ENCODE peak calls at places on chromosomes 13 and 19, in eight cellular contexts. One of them, this sample, is unnamed.

GRCh38 chr19:42175952-42176648 is 41.4 kb downstream of the DEDD2 start:
- DNase-seq in NCI-H510A treated with DMSO at 0.1 percent for 48 hours: peak; percentile 50
- DNase-seq in iris pigment epithelial cell: peak; percentile 36
- DNase-seq in germinal center: peak; percentile 33
- DNase-seq in NCI-H774: no peak
- DNase-seq in COR-L47: no peak
- DNase-seq in activated T-cell treated with anti-CD3 and anti-CD28 coated beads for 24 hours: no peak
- DNase-seq in stimulated activated CD4-positive, alpha-beta T cell treated with anti-CD3 and anti-CD28 coated beads, Interleukin-4, amount 100 ng/mL, for 1 hour: peak; percentile 19
- DNase-seq in this sample: no peak

GRCh38 chr19:16537111-16537510 is 5.1 kb downstream of the CHERP start:
- DNase-seq in NCI-H510A treated with DMSO at 0.1 percent for 48 hours: no peak
- DNase-seq in iris pigment epithelial cell: no peak
- DNase-seq in germinal center: no peak
- DNase-seq in NCI-H774: no peak
- DNase-seq in COR-L47: no peak
- DNase-seq in activated T-cell treated with anti-CD3 and anti-CD28 coated beads for 24 hours: no peak
- DNase-seq in stimulated activated CD4-positive, alpha-beta T cell treated with anti-CD3 and anti-CD28 coated beads, Interleukin-4, amount 100 ng/mL, for 1 hour: no peak
- DNase-seq in this sample: no peak

GRCh38 chr19:54014920-54015560 is 23.6 kb downstream of the CACNG6 start:
- DNase-seq in NCI-H510A treated with DMSO at 0.1 percent for 48 hours: no peak
- DNase-seq in iris pigment epithelial cell: no peak
- DNase-seq in germinal center: no peak
- DNase-seq in NCI-H774: no peak
- DNase-seq in COR-L47: no peak
- DNase-seq in activated T-cell treated with anti-CD3 and anti-CD28 coated beads for 24 hours: no peak
- DNase-seq in stimulated activated CD4-positive, alpha-beta T cell treated with anti-CD3 and anti-CD28 coated beads, Interleukin-4, amount 100 ng/mL, for 1 hour: no peak
- DNase-seq in this sample: no peak

GRCh38 chr13:99087954-99088491 is 110.2 kb upstream of the DOCK9 start:
- DNase-seq in NCI-H510A treated with DMSO at 0.1 percent for 48 hours: peak; percentile 56
- DNase-seq in iris pigment epithelial cell: no peak
- DNase-seq in germinal center: peak; percentile 21
- DNase-seq in NCI-H774: no peak
- DNase-seq in COR-L47: peak; percentile 30
- DNase-seq in activated T-cell treated with anti-CD3 and anti-CD28 coated beads for 24 hours: peak; percentile 11
- DNase-seq in stimulated activated CD4-positive, alpha-beta T cell treated with anti-CD3 and anti-CD28 coated beads, Interleukin-4, amount 100 ng/mL, for 1 hour: peak; percentile 31
- DNase-seq in this sample: peak; percentile 18

GRCh38 chr13:103250071-103250470 is 183.9 kb upstream of the SLC10A2 start:
- DNase-seq in NCI-H510A treated with DMSO at 0.1 percent for 48 hours: no peak
- DNase-seq in iris pigment epithelial cell: no peak
- DNase-seq in germinal center: no peak
- DNase-seq in NCI-H774: no peak
- DNase-seq in COR-L47: no peak
- DNase-seq in activated T-cell treated with anti-CD3 and anti-CD28 coated beads for 24 hours: no peak
- DNase-seq in stimulated activated CD4-positive, alpha-beta T cell treated with anti-CD3 and anti-CD28 coated beads, Interleukin-4, amount 100 ng/mL, for 1 hour: no peak
- DNase-seq in this sample: no peak

GRCh38 chr13:45851171-45851889 is at the start of gene SIAH3:
- DNase-seq in NCI-H510A treated with DMSO at 0.1 percent for 48 hours: no peak
- DNase-seq in iris pigment epithelial cell: peak; percentile 58
- DNase-seq in germinal center: no peak
- DNase-seq in NCI-H774: no peak
- DNase-seq in COR-L47: no peak
- DNase-seq in activated T-cell treated with anti-CD3 and anti-CD28 coated beads for 24 hours: no peak
- DNase-seq in stimulated activated CD4-positive, alpha-beta T cell treated with anti-CD3 and anti-CD28 coated beads, Interleukin-4, amount 100 ng/mL, for 1 hour: peak; percentile 11
- DNase-seq in this sample: no peak

GRCh38 chr19:4014541-4015491 is 7.3 kb downstream of the PIAS4 start:
- DNase-seq in NCI-H510A treated with DMSO at 0.1 percent for 48 hours: no peak
- DNase-seq in iris pigment epithelial cell: no peak
- DNase-seq in germinal center: no peak
- DNase-seq in NCI-H774: no peak
- DNase-seq in COR-L47: no peak
- DNase-seq in activated T-cell treated with anti-CD3 and anti-CD28 coated beads for 24 hours: peak; percentile 32
- DNase-seq in stimulated activated CD4-positive, alpha-beta T cell treated with anti-CD3 and anti-CD28 coated beads, Interleukin-4, amount 100 ng/mL, for 1 hour: peak; percentile 52
- DNase-seq in this sample: peak; percentile 21

GRCh38 chr19:29040291-29040690 is 172.7 kb downstream of the UQCRFS1 start:
- DNase-seq in NCI-H510A treated with DMSO at 0.1 percent for 48 hours: no peak
- DNase-seq in iris pigment epithelial cell: no peak
- DNase-seq in germinal center: no peak
- DNase-seq in NCI-H774: no peak
- DNase-seq in COR-L47: no peak
- DNase-seq in activated T-cell treated with anti-CD3 and anti-CD28 coated beads for 24 hours: no peak
- DNase-seq in stimulated activated CD4-positive, alpha-beta T cell treated with anti-CD3 and anti-CD28 coated beads, Interleukin-4, amount 100 ng/mL, for 1 hour: no peak
- DNase-seq in this sample: no peak

GRCh38 chr19:56393119-56394012 is at the start of gene ZNF582:
- DNase-seq in NCI-H510A treated with DMSO at 0.1 percent for 48 hours: peak; percentile 82
- DNase-seq in iris pigment epithelial cell: peak; percentile 98
- DNase-seq in germinal center: peak; percentile 92
- DNase-seq in NCI-H774: peak; percentile 77
- DNase-seq in COR-L47: peak; percentile 96
- DNase-seq in activated T-cell treated with anti-CD3 and anti-CD28 coated beads for 24 hours: peak; percentile 87
- DNase-seq in stimulated activated CD4-positive, alpha-beta T cell treated with anti-CD3 and anti-CD28 coated beads, Interleukin-4, amount 100 ng/mL, for 1 hour: peak; percentile 90
- DNase-seq in this sample: peak; percentile 91

GRCh38 chr19:15185188-15185587 is 15.6 kb downstream of the NOTCH3 start:
- DNase-seq in NCI-H510A treated with DMSO at 0.1 percent for 48 hours: no peak
- DNase-seq in iris pigment epithelial cell: no peak
- DNase-seq in germinal center: no peak
- DNase-seq in NCI-H774: no peak
- DNase-seq in COR-L47: no peak
- DNase-seq in activated T-cell treated with anti-CD3 and anti-CD28 coated beads for 24 hours: no peak
- DNase-seq in stimulated activated CD4-positive, alpha-beta T cell treated with anti-CD3 and anti-CD28 coated beads, Interleukin-4, amount 100 ng/mL, for 1 hour: no peak
- DNase-seq in this sample: no peak

GRCh38 chr19:3983542-3983914 is 1.7 kb downstream of the EEF2 start:
- DNase-seq in NCI-H510A treated with DMSO at 0.1 percent for 48 hours: no peak
- DNase-seq in iris pigment epithelial cell: no peak
- DNase-seq in germinal center: no peak
- DNase-seq in NCI-H774: no peak
- DNase-seq in COR-L47: no peak
- DNase-seq in activated T-cell treated with anti-CD3 and anti-CD28 coated beads for 24 hours: no peak
- DNase-seq in stimulated activated CD4-positive, alpha-beta T cell treated with anti-CD3 and anti-CD28 coated beads, Interleukin-4, amount 100 ng/mL, for 1 hour: no peak
- DNase-seq in this sample: no peak

GRCh38 chr19:35459414-35460082 is 11.5 kb downstream of the FFAR2 start:
- DNase-seq in NCI-H510A treated with DMSO at 0.1 percent for 48 hours: no peak
- DNase-seq in iris pigment epithelial cell: peak; percentile 29
- DNase-seq in germinal center: no peak
- DNase-seq in NCI-H774: no peak
- DNase-seq in COR-L47: no peak
- DNase-seq in activated T-cell treated with anti-CD3 and anti-CD28 coated beads for 24 hours: no peak
- DNase-seq in stimulated activated CD4-positive, alpha-beta T cell treated with anti-CD3 and anti-CD28 coated beads, Interleukin-4, amount 100 ng/mL, for 1 hour: no peak
- DNase-seq in this sample: no peak

GRCh38 chr13:35716186-35716585 is 239.7 kb upstream of the MAB21L1 start:
- DNase-seq in NCI-H510A treated with DMSO at 0.1 percent for 48 hours: no peak
- DNase-seq in iris pigment epithelial cell: peak; percentile 26
- DNase-seq in germinal center: no peak
- DNase-seq in NCI-H774: no peak
- DNase-seq in COR-L47: no peak
- DNase-seq in activated T-cell treated with anti-CD3 and anti-CD28 coated beads for 24 hours: no peak
- DNase-seq in stimulated activated CD4-positive, alpha-beta T cell treated with anti-CD3 and anti-CD28 coated beads, Interleukin-4, amount 100 ng/mL, for 1 hour: no peak
- DNase-seq in this sample: no peak

GRCh38 chr19:48967346-48968178 is 2.5 kb downstream of the FTL start:
- DNase-seq in NCI-H510A treated with DMSO at 0.1 percent for 48 hours: no peak
- DNase-seq in iris pigment epithelial cell: peak; percentile 65
- DNase-seq in germinal center: no peak
- DNase-seq in NCI-H774: no peak
- DNase-seq in COR-L47: no peak
- DNase-seq in activated T-cell treated with anti-CD3 and anti-CD28 coated beads for 24 hours: no peak
- DNase-seq in stimulated activated CD4-positive, alpha-beta T cell treated with anti-CD3 and anti-CD28 coated beads, Interleukin-4, amount 100 ng/mL, for 1 hour: no peak
- DNase-seq in this sample: no peak

GRCh38 chr13:106523566-106523965 is 11.9 kb downstream of the EFNB2 start:
- DNase-seq in NCI-H510A treated with DMSO at 0.1 percent for 48 hours: no peak
- DNase-seq in iris pigment epithelial cell: no peak
- DNase-seq in germinal center: no peak
- DNase-seq in NCI-H774: no peak
- DNase-seq in COR-L47: peak; percentile 31
- DNase-seq in activated T-cell treated with anti-CD3 and anti-CD28 coated beads for 24 hours: no peak
- DNase-seq in stimulated activated CD4-positive, alpha-beta T cell treated with anti-CD3 and anti-CD28 coated beads, Interleukin-4, amount 100 ng/mL, for 1 hour: no peak
- DNase-seq in this sample: no peak

GRCh38 chr13:27266937-27267336 is 3.7 kb upstream of the RASL11A start:
- DNase-seq in NCI-H510A treated with DMSO at 0.1 percent for 48 hours: no peak
- DNase-seq in iris pigment epithelial cell: peak; percentile 27
- DNase-seq in germinal center: no peak
- DNase-seq in NCI-H774: no peak
- DNase-seq in COR-L47: no peak
- DNase-seq in activated T-cell treated with anti-CD3 and anti-CD28 coated beads for 24 hours: no peak
- DNase-seq in stimulated activated CD4-positive, alpha-beta T cell treated with anti-CD3 and anti-CD28 coated beads, Interleukin-4, amount 100 ng/mL, for 1 hour: no peak
- DNase-seq in this sample: no peak

GRCh38 chr13:107493271-107493670 is 722.1 kb downstream of the LIG4 start:
- DNase-seq in NCI-H510A treated with DMSO at 0.1 percent for 48 hours: no peak
- DNase-seq in iris pigment epithelial cell: no peak
- DNase-seq in germinal center: no peak
- DNase-seq in NCI-H774: no peak
- DNase-seq in COR-L47: no peak
- DNase-seq in activated T-cell treated with anti-CD3 and anti-CD28 coated beads for 24 hours: no peak
- DNase-seq in stimulated activated CD4-positive, alpha-beta T cell treated with anti-CD3 and anti-CD28 coated beads, Interleukin-4, amount 100 ng/mL, for 1 hour: no peak
- DNase-seq in this sample: no peak

GRCh38 chr13:51955281-51955771 is 55.9 kb downstream of the ATP7B start:
- DNase-seq in NCI-H510A treated with DMSO at 0.1 percent for 48 hours: no peak
- DNase-seq in iris pigment epithelial cell: no peak
- DNase-seq in germinal center: no peak
- DNase-seq in NCI-H774: peak; percentile 57
- DNase-seq in COR-L47: peak; percentile 81
- DNase-seq in activated T-cell treated with anti-CD3 and anti-CD28 coated beads for 24 hours: no peak
- DNase-seq in stimulated activated CD4-positive, alpha-beta T cell treated with anti-CD3 and anti-CD28 coated beads, Interleukin-4, amount 100 ng/mL, for 1 hour: no peak
- DNase-seq in this sample: no peak

GRCh38 chr19:17420267-17420924 is 549 bp downstream of the MVB12A start:
- DNase-seq in NCI-H510A treated with DMSO at 0.1 percent for 48 hours: peak; percentile 21
- DNase-seq in iris pigment epithelial cell: no peak
- DNase-seq in germinal center: peak; percentile 40
- DNase-seq in NCI-H774: no peak
- DNase-seq in COR-L47: no peak
- DNase-seq in activated T-cell treated with anti-CD3 and anti-CD28 coated beads for 24 hours: no peak
- DNase-seq in stimulated activated CD4-positive, alpha-beta T cell treated with anti-CD3 and anti-CD28 coated beads, Interleukin-4, amount 100 ng/mL, for 1 hour: peak; percentile 31
- DNase-seq in this sample: peak; percentile 12

GRCh38 chr13:38417727-38418126 is 68.1 kb downstream of the UFM1 start:
- DNase-seq in NCI-H510A treated with DMSO at 0.1 percent for 48 hours: no peak
- DNase-seq in iris pigment epithelial cell: peak; percentile 61
- DNase-seq in germinal center: no peak
- DNase-seq in NCI-H774: no peak
- DNase-seq in COR-L47: no peak
- DNase-seq in activated T-cell treated with anti-CD3 and anti-CD28 coated beads for 24 hours: no peak
- DNase-seq in stimulated activated CD4-positive, alpha-beta T cell treated with anti-CD3 and anti-CD28 coated beads, Interleukin-4, amount 100 ng/mL, for 1 hour: no peak
- DNase-seq in this sample: no peak

GRCh38 chr13:111079375-111079774 is 35.7 kb upstream of the ARHGEF7 start:
- DNase-seq in NCI-H510A treated with DMSO at 0.1 percent for 48 hours: no peak
- DNase-seq in iris pigment epithelial cell: no peak
- DNase-seq in germinal center: no peak
- DNase-seq in NCI-H774: no peak
- DNase-seq in COR-L47: no peak
- DNase-seq in activated T-cell treated with anti-CD3 and anti-CD28 coated beads for 24 hours: no peak
- DNase-seq in stimulated activated CD4-positive, alpha-beta T cell treated with anti-CD3 and anti-CD28 coated beads, Interleukin-4, amount 100 ng/mL, for 1 hour: no peak
- DNase-seq in this sample: no peak

This sample was measured in naive B cell.